ENCODE peak calls at places on chromosomes 16 and 17, in five cellular contexts. H is upper lobe of left lung, V is RWPE2, C is cardiac muscle cell, X is A549. A is an unnamed sample.

GRCh38 chr16:4142268-4142667 is 26.0 kb upstream of the ADCY9 start:
- DNase-seq in H (no peak), C (no peak), X (no peak), V (no peak), A (no peak)

GRCh38 chr16:85423631-85424030 is 189.5 kb upstream of the GSE1 start:
- DNase-seq in C (no peak), V (peak; percentile 61), X (no peak), H (peak; percentile 57), A (peak; percentile 5)

GRCh38 chr17:58631523-58632323 is 60.1 kb downstream of the TEX14 start:
- DNase-seq in C (peak; percentile 99), H (peak; percentile 89), V (peak; percentile 92), X (peak; percentile 85), A (peak; percentile 96)

GRCh38 chr17:29115435-29115834 is 64.8 kb downstream of the MYO18A start:
- DNase-seq in X (no peak), V (no peak), C (no peak), H (peak; percentile 68), A (no peak)

GRCh38 chr17:72383053-72383847 is 262.4 kb downstream of the SOX9 start:
- DNase-seq in X (no peak), C (peak; percentile 40), H (peak; percentile 54), V (no peak), A (no peak)

GRCh38 chr16:77531741-77532140 is 96.9 kb upstream of the ADAMTS18 start:
- DNase-seq in X (no peak), C (peak; percentile 27), V (no peak), H (no peak), A (no peak)

GRCh38 chr17:80816241-80817103 is 175.2 kb upstream of the CHMP6 start:
- DNase-seq in H (no peak), V (peak; percentile 48), C (no peak), X (no peak), A (no peak)

GRCh38 chr17:4900231-4901107 is 1.1 kb downstream of the C17orf107 start:
- DNase-seq in C (no peak), X (no peak), H (peak; percentile 90), V (no peak), A (no peak)

GRCh38 chr16:69072640-69072974 is 32.8 kb upstream of the HAS3 start:
- DNase-seq in H (no peak), C (no peak), V (no peak), X (no peak), A (no peak)

GRCh38 chr17:18246880-18247612 is 11.5 kb downstream of the FLII start:
- DNase-seq in H (peak; percentile 91), X (peak; percentile 86), V (peak; percentile 94), C (peak; percentile 47), A (peak; percentile 72)

GRCh38 chr17:8345052-8345690 is 5.5 kb downstream of the ODF4 start:
- DNase-seq in C (no peak), X (no peak), H (no peak), V (no peak), A (no peak)

GRCh38 chr16:19008770-19009169 is 25.0 kb downstream of the TMC7 start:
- DNase-seq in H (no peak), C (peak; percentile 18), V (no peak), X (no peak), A (no peak)

GRCh38 chr17:38621538-38621937 is 15.8 kb upstream of the SRCIN1 start:
- DNase-seq in X (no peak), C (no peak), V (no peak), H (no peak), A (no peak)

GRCh38 chr16:68746951-68747350 is 9.9 kb downstream of the CDH1 start:
- DNase-seq in X (no peak), C (no peak), H (no peak), V (no peak), A (no peak)

DNA sequence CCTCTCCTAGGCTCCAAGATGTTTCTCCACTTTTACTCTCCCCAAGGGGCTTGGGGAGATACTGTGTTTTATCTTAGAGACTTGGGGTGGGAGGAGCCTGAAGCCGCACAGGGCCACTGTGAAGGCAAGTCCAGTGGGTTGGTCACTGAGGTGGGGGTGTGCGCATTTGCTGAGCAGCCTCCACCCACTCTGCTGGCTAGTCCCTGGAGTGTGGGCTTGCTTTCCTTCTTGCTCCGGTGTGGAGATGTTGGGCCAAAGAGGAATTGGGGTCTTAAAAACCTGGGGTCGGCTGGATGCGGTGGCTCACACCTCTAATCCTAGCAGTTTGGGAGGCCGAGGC is 4.0 kb upstream of the CLDN9 start:
- DNase-seq in V (no peak), H (no peak), X (no peak), C (no peak), A (no peak)
- H3K4me3 ChIP-seq in V (no peak overlapping the region), H (no peak overlapping the region), X (no peak overlapping the region), C (no peak overlapping the region), A (no peak overlapping the region)

DNA sequence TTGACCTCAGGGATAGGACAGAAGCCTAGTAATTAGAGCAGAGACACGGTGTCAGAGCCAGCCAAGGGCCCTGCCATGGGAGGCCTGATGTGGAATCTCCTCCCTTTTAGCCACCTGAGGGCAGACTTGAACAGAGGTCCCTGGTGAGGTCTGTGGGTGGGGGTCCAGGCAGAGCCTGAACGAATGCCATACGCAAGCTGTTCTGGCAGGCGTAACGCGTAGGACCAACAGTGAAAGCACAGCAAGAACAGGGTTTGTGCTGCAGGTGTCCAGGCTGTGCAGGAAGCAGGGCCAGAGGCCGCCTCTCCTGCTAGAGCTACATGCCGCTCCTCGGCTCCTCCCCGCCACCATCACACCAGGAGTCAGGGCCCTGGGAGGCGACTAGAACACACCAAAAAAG is 81.9 kb upstream of the TBX2 start:
- DNase-seq in V (no peak), X (no peak), C (no peak), H (no peak), A (peak; percentile 39)
- TF ChIP-seq CTCF in V (no peak), X (no peak), C (no peak), H (no peak), A (peak; percentile 34)

DNA sequence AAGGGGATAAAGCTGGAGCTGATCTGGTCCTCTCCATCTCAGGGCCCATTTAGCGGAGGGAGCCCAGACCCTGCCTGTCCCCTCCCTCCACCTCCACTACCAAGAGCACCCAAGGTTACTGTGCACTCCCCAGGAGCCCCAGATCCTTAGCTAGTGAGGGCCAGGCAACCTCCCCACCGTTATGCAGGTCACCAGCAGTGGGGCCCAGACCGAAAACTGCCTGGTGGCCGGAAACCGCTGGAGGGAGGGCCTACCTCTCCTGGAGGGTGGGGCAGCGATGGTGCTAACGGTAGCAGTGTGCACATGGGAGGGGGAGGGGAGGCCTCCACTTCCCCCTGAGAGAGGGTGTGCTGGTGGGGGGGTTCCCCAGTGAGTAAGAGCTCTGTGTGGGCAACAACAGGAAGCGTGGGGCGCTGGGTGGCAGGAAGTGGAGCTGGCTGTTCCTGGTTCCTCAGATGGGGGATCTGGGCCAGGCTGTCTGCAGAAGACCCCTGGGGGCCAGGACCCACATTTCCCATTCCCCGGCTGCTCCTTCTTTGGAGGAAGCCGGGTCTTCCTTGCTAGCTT is 4.4 kb downstream of the FMNL1 start:
- DNase-seq in V (peak; percentile 69), C (no peak), H (no peak), X (no peak), A (no peak)
- H3K4me1 ChIP-seq in V (peaks cover 61% of the 10 kb centered on the region), C (peaks cover 8% of the 10 kb centered on the region), H (peaks cover 81% of the 10 kb centered on the region), X (peaks cover 83% of the 10 kb centered on the region), A (peaks cover 20% of the 10 kb centered on the region)

DNA sequence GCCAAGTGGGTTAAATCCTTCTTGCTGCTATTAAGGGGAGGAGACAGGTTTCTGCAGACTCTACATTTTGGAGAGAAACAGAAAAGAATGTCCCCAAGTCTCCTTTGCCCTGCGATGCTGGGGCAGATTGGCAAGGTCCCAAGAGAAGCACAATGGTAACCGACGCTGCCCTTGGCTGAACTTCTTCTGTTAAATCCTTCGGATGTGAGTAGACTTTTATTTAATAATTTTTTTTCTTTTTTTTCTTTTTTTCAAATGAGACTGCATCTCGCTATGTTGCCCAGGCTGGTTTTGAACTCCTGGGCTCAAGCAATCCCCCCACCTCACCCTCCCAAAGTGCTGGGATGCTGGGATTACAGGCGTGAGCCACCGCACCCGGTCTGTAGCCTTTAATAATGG is 13.9 kb downstream of the ATP5PD start:
- DNase-seq in H (no peak), X (peak; percentile 52), V (no peak), C (peak; percentile 26), A (peak; percentile 23)
- H3K4me3 ChIP-seq in H (peak overlapping the region; percentile 59), X (peak overlapping the region; percentile 73), V (peak overlapping the region; percentile 88), C (peak overlapping the region; percentile 67), A (peak overlapping the region; percentile 99)

GRCh38 chr17:17146791-17147406 is 59.2 kb downstream of the PLD6 start:
- DNase-seq in H (no peak), V (no peak), X (peak; percentile 55), C (no peak), A (peak; percentile 18)
- TF ChIP-seq CTCF in H (peak; percentile 25), V (peak; percentile 25), X (peak; percentile 23), C (no peak), A (peak; percentile 26)

GRCh38 chr16:31477220-31478216 is 5.4 kb upstream of the SLC5A2 start:
- DNase-seq in H (peak; percentile 91), C (no peak), X (no peak), V (no peak), A (no peak)

GRCh38 chr16:31474778-31475738 is 3.1 kb downstream of the TGFB1I1 start:
- DNase-seq in C (no peak), V (no peak), X (no peak), H (no peak), A (no peak)

GRCh38 chr16:31474173-31474714 is 2.3 kb downstream of the TGFB1I1 start:
- DNase-seq in V (no peak), H (no peak), X (no peak), C (peak; percentile 69), A (no peak)

GRCh38 chr16:31475949-31476304 is 4.0 kb downstream of the TGFB1I1 start:
- DNase-seq in C (no peak), H (peak; percentile 88), V (no peak), X (no peak), A (no peak)

GRCh38 chr16:31476305-31477219 is 4.6 kb downstream of the TGFB1I1 start:
- DNase-seq in X (no peak), V (no peak), C (no peak), H (peak; percentile 96), A (no peak)
- H3K4me1 ChIP-seq in X (peaks cover under 1% of the 10 kb centered on the region), V (peaks cover under 1% of the 10 kb centered on the region), C (peaks cover 9% of the 10 kb centered on the region), H (peaks cover 47% of the 10 kb centered on the region), A (peaks cover 4% of the 10 kb centered on the region)

GRCh38 chr16:23149267-23149992 is at the start of gene USP31:
- DNase-seq in H (peak; percentile 99), C (peak; percentile 98), V (peak; percentile 96), X (peak; percentile 82), A (peak; percentile 98)

GRCh38 chr16:23146877-23147601 is 2.2 kb downstream of the USP31 start:
- DNase-seq in V (no peak), X (no peak), C (no peak), H (no peak), A (no peak)

GRCh38 chr16:23148166-23148512 is 1.1 kb downstream of the USP31 start:
- DNase-seq in X (no peak), C (no peak), H (no peak), V (no peak), A (no peak)

GRCh38 chr16:23148513-23149266 is 562 bp downstream of the USP31 start:
- DNase-seq in V (peak; percentile 62), X (peak; percentile 35), H (peak; percentile 96), C (peak; percentile 62), A (peak; percentile 75)

DNA sequence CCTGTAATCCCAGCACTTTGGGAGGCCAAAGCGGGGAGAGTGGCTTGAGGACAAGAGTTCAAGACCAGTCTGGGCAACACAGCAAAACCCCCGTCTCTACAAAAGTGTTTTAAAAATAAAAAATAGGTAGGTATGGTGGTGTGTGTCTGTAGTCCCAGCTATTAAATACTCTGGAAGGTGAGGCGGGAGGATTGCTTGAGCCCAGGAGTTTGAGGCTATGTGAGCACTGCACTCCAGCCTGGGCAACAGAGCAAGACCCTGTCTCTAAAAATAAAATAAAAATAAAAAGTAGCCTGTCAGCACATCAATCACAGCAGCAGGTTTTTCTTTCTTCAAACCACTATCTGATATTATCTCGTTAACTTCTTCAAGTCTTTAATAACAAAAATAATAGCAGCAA is 1.6 kb downstream of the USP31 start:
- DNase-seq in H (no peak), C (no peak), V (no peak), X (no peak), A (no peak)
- H3K4me3 ChIP-seq in H (no peak overlapping the region), C (peak overlapping the region; percentile 58), V (peak overlapping the region; percentile 97), X (peak overlapping the region; percentile 64), A (peak overlapping the region; percentile 73)

GRCh38 chr17:77281024-77281903 is 140.5 kb downstream of the SEC14L1 start:
- DNase-seq in C (peak; percentile 58), V (peak; percentile 82), H (peak; percentile 93), X (peak; percentile 93), A (peak; percentile 75)
- TF ChIP-seq CTCF in C (no peak), V (peak; percentile 93), H (peak; percentile 60), X (peak; percentile 93), A (no peak)

A was measured in BE2C.